ENCODE peak calls at places on chromosomes 13 and 19, in six cellular contexts. Q, X, R, S, W and T are unnamed samples.

GRCh38 chr13:44768775-44769578 is 192.8 kb upstream of the TSC22D1 start:
- DNase-seq in Q (no peak), X (no peak), R (no peak), S (peak), W (no peak), T (no peak)

GRCh38 chr13:105920375-105920774 is 615.1 kb downstream of the EFNB2 start:
- DNase-seq in Q (no peak), X (no peak), R (peak), S (peak), W (no peak), T (no peak)

GRCh38 chr19:49355890-49356289 is 6.3 kb downstream of the TEAD2 start:
- DNase-seq in Q (no peak), X (no peak), R (peak), S (no peak), W (peak), T (no peak)

GRCh38 chr19:46378268-46378667 is 31.4 kb downstream of the PPP5C start:
- DNase-seq in Q (no peak), X (no peak), R (peak), S (no peak), W (no peak), T (peak)

GRCh38 chr19:16600824-16601223 is 27.2 kb downstream of the MED26 start:
- DNase-seq in Q (no peak), X (no peak), R (no peak), S (no peak), W (no peak), T (no peak)

GRCh38 chr13:90415902-90416301 is 931.6 kb upstream of the MIR17HG start:
- DNase-seq in Q (no peak), X (no peak), R (no peak), S (no peak), W (no peak), T (no peak)

GRCh38 chr19:47022541-47023447 is 3.2 kb downstream of the NPAS1 start:
- DNase-seq in Q (no peak), X (no peak), R (no peak), S (no peak), W (no peak), T (no peak)

GRCh38 chr13:76292031-76292430 is 594.2 kb downstream of the KCTD12 start:
- DNase-seq in Q (no peak), X (no peak), R (no peak), S (no peak), W (no peak), T (no peak)

GRCh38 chr13:26037302-26037701 is 14.5 kb downstream of the SHISA2 start:
- DNase-seq in Q (no peak), X (no peak), R (no peak), S (peak), W (no peak), T (peak)

GRCh38 chr19:41443813-41444455 is 978 bp downstream of the ERICH4 start:
- DNase-seq in Q (no peak), X (no peak), R (no peak), S (no peak), W (no peak), T (no peak)

GRCh38 chr13:110563463-110563774 is 1.9 kb upstream of the RAB20 start:
- DNase-seq in Q (no peak), X (no peak), R (no peak), S (no peak), W (no peak), T (no peak)

GRCh38 chr19:3699071-3699740 is 1.1 kb downstream of the PIP5K1C start:
- DNase-seq in Q (peak), X (no peak), R (peak), S (peak), W (peak), T (no peak)